ENCODE peak calls at places on chromosome 11, in seven cellular contexts. V, O, D, P, U, H and F are unnamed samples.

GRCh38 chr11:28606930-28607329 is 498.7 kb downstream of the METTL15 start:
- DNase-seq in V (no peak), O (no peak), U (peak), D (no peak), P (no peak), H (no peak), F (no peak)

GRCh38 chr11:9675691-9676090 is 11.8 kb downstream of the SWAP70 start:
- DNase-seq in U (no peak), V (no peak), P (no peak), O (no peak), H (no peak), D (no peak), F (no peak)

GRCh38 chr11:30333405-30333804 is 10.5 kb downstream of the ARL14EP start:
- DNase-seq in U (no peak), H (no peak), D (no peak), P (no peak), V (no peak), O (no peak), F (no peak)

GRCh38 chr11:13210424-13210823 is 67.2 kb upstream of the BMAL1 start:
- DNase-seq in U (no peak), D (no peak), P (peak), O (no peak), V (peak), H (peak), F (peak)

GRCh38 chr11:67344264-67344663 is 9.1 kb downstream of the POLD4 start:
- DNase-seq in V (no peak), O (no peak), D (no peak), H (no peak), U (no peak), P (no peak), F (no peak)

GRCh38 chr11:71252782-71253730 is 679 bp upstream of the SHANK2 start:
- DNase-seq in O (peak), U (no peak), V (no peak), P (no peak), D (no peak), H (no peak), F (no peak)

GRCh38 chr11:126628790-126629621 is 273.5 kb downstream of the ST3GAL4 start:
- DNase-seq in V (no peak), D (no peak), P (peak), U (no peak), H (no peak), O (no peak), F (no peak)

GRCh38 chr11:68658661-68659060 is 25.7 kb upstream of the GAL start:
- DNase-seq in U (no peak), O (no peak), V (no peak), P (no peak), D (no peak), H (no peak), F (no peak)

GRCh38 chr11:44862546-44863101 is 88.1 kb downstream of the TP53I11 start:
- DNase-seq in P (no peak), U (no peak), V (no peak), O (no peak), D (no peak), H (no peak), F (no peak)

GRCh38 chr11:105181100-105181499 is 41.5 kb upstream of the CARD18 start:
- DNase-seq in O (no peak), P (no peak), V (no peak), U (no peak), D (no peak), H (no peak), F (peak)

GRCh38 chr11:8768625-8769333 is 86.2 kb downstream of the RPL27A start:
- DNase-seq in P (no peak), U (peak), O (no peak), D (no peak), H (no peak), V (no peak), F (no peak)

GRCh38 chr11:125871391-125872137 is 15.9 kb upstream of the HYLS1 start:
- DNase-seq in D (no peak), V (peak), P (peak), H (no peak), U (no peak), O (no peak), F (no peak)

GRCh38 chr11:22707119-22707899 is 40.9 kb downstream of the GAS2 start:
- DNase-seq in O (no peak), V (no peak), H (no peak), P (no peak), U (no peak), D (no peak), F (no peak)

GRCh38 chr11:14443642-14444041 is 56.0 kb downstream of the COPB1 start:
- DNase-seq in D (no peak), U (no peak), P (peak), H (no peak), V (no peak), O (no peak), F (peak)

GRCh38 chr11:28108909-28109308 is 721 bp downstream of the METTL15 start:
- DNase-seq in U (no peak), P (no peak), H (no peak), V (no peak), D (no peak), O (no peak), F (no peak)